ENCODE peak calls at places on chromosomes 6 and 20, in five cellular contexts. One of them, this sample, is unnamed.
A peak's percentile ranks its signal among the peaks of the same experiment; 100 is the strongest.

GRCh38 chr6:117463762-117464665 is 18.5 kb upstream of the DCBLD1 start:
- DNase-seq in A549: peak; percentile 14
- DNase-seq in ovary: no peak
- DNase-seq in IMR-90: peak; percentile 90
- DNase-seq in NB4: peak; percentile 39
- DNase-seq in this sample: no peak

GRCh38 chr6:52317841-52318581 is 33.5 kb upstream of the MCM3 start:
- DNase-seq in NB4: peak; percentile 76
- DNase-seq in IMR-90: peak; percentile 61
- DNase-seq in ovary: no peak
- DNase-seq in A549: peak; percentile 12
- DNase-seq in this sample: no peak

GRCh38 chr6:108001696-108002231 is 43.8 kb upstream of the SEC63 start:
- DNase-seq in ovary: no peak
- DNase-seq in NB4: no peak
- DNase-seq in IMR-90: no peak
- DNase-seq in A549: peak; percentile 9
- DNase-seq in this sample: no peak

GRCh38 chr20:4546786-4547185 is 174.9 kb upstream of the PRND start:
- DNase-seq in NB4: no peak
- DNase-seq in ovary: no peak
- DNase-seq in A549: peak; percentile 85
- DNase-seq in IMR-90: peak; percentile 91
- DNase-seq in this sample: no peak

GRCh38 chr6:16836186-16836981 is 75.1 kb upstream of the ATXN1 start:
- DNase-seq in ovary: no peak
- DNase-seq in NB4: no peak
- DNase-seq in IMR-90: peak; percentile 26
- DNase-seq in A549: no peak
- DNase-seq in this sample: no peak

GRCh38 chr6:130557481-130558112 is 191.8 kb downstream of the TMEM200A start:
- DNase-seq in IMR-90: no peak
- DNase-seq in ovary: no peak
- DNase-seq in A549: no peak
- DNase-seq in NB4: no peak
- DNase-seq in this sample: no peak

GRCh38 chr20:9590189-9590588 is 75.8 kb downstream of the LAMP5 start:
- DNase-seq in NB4: no peak
- DNase-seq in IMR-90: peak; percentile 77
- DNase-seq in A549: peak; percentile 69
- DNase-seq in ovary: no peak
- DNase-seq in this sample: no peak

GRCh38 chr6:106844930-106845329 is 129.6 kb downstream of the CD24 start:
- DNase-seq in IMR-90: no peak
- DNase-seq in ovary: no peak
- DNase-seq in NB4: no peak
- DNase-seq in A549: no peak
- DNase-seq in this sample: no peak

GRCh38 chr6:10409766-10410209 is 5.1 kb downstream of the TFAP2A start:
- DNase-seq in ovary: no peak
- DNase-seq in A549: no peak
- DNase-seq in NB4: peak; percentile 47
- DNase-seq in IMR-90: no peak
- DNase-seq in this sample: no peak

GRCh38 chr6:91505199-91505598 is 918.3 kb upstream of the MAP3K7 start:
- DNase-seq in IMR-90: no peak
- DNase-seq in ovary: no peak
- DNase-seq in NB4: no peak
- DNase-seq in A549: no peak
- DNase-seq in this sample: no peak

GRCh38 chr6:6785163-6785521 is 196.6 kb downstream of the LY86 start:
- DNase-seq in ovary: no peak
- DNase-seq in A549: no peak
- DNase-seq in IMR-90: no peak
- DNase-seq in NB4: no peak
- DNase-seq in this sample: no peak

DNA sequence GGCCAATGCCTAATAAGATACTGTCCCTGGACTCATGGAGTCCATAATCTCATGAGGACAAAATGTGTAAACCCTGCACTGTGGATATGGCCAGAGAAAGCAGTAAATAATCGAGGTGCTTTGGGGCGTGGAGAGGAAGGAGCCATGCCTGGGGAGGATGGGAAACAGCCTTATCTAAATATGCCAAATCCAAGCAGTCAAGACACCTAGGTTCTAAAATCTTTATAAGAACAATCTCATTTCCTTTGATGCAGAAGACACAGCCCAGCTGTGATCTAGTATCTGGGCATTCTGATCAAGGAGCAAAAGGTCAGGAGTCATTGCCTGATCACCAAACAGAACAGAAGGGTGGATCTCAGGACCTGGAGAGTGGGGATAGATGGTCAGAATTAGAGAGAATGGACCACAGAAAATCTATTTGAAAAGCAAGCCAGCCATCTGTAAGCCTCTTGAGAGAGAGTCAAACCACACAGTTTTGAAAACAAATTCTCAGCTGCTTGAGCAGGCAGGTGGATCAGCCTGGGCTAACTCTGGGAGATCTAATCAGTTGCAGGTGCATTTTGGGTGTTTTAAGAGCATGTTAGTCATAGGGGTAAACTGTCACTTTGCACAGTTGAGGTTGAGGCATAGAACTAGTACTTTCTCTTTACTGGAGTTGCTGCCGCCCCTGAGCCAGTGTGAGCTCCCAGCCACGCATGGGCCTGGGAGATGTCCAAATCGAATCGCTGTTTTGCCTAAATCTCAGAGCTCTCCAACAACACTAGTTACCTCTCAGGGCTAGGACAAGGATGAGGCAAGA is 130.8 kb upstream of the TNFAIP3 start:
- DNase-seq in ovary: no peak
- DNase-seq in IMR-90: no peak
- DNase-seq in NB4: peak; percentile 54
- DNase-seq in A549: no peak
- DNase-seq in this sample: no peak
- TF ChIP-seq POLR2A in ovary: no peak
- TF ChIP-seq POLR2A in IMR-90: no peak
- TF ChIP-seq POLR2A in NB4: no peak
- TF ChIP-seq POLR2A in A549: no peak
- TF ChIP-seq POLR2A in this sample: no peak

DNA sequence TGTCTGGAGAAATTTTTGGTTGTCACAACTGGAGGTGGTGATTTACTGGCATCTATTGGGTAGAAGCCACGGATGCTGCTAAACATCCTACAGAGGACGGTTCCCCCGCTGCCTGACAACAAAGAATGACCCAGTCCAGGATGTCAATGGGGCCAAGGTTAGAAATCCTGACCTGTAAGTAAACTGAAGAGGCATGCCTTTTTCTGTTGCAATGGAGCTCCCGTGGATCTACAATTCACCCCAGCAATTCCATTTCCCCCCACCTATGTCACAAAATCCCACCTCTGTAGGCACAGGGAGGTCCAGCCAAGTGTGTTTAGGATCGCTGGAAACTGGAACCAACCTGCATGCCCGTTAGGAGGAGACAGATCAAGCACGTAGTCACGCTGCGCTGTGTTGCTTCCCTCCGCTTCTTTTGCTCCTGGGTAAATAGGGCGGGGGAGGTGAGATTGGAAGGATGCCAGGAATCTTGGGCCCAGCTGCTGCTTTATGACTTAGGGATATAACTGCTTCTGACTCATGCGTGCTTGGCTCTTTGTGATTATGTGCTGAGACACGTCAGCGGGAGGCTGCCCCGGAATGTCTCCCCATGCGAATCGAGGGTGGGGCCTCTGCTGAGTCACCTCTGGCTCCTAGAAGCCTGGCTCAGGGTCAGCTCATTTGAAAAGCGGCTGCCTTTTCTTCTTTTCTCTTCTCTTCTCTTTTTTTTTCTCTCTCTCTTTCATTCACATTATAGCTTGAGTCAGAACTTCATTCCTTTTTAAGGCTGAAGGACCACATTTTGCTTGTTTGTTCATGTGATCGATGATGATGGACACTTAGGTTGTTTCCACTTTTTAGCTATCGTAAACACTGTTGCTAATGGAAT is 12.4 kb upstream of the PEDS1 start:
- DNase-seq in ovary: peak; percentile 96
- DNase-seq in A549: peak; percentile 100
- DNase-seq in NB4: peak; percentile 96
- DNase-seq in IMR-90: peak; percentile 100
- DNase-seq in this sample: peak; percentile 95
- TF ChIP-seq CTCF in ovary: no peak
- TF ChIP-seq CTCF in A549: no peak
- TF ChIP-seq CTCF in NB4: no peak
- TF ChIP-seq CTCF in IMR-90: no peak
- TF ChIP-seq CTCF in this sample: no peak

GRCh38 chr6:136426627-136427377 is 123.4 kb downstream of the MAP7 start:
- DNase-seq in ovary: no peak
- DNase-seq in A549: no peak
- DNase-seq in IMR-90: no peak
- DNase-seq in NB4: peak; percentile 97
- DNase-seq in this sample: no peak
- TF ChIP-seq POLR2A in ovary: no peak
- TF ChIP-seq POLR2A in A549: no peak
- TF ChIP-seq POLR2A in IMR-90: no peak
- TF ChIP-seq POLR2A in NB4: no peak
- TF ChIP-seq POLR2A in this sample: no peak

GRCh38 chr6:81465859-81466258 is 286.6 kb downstream of the TENT5A start:
- DNase-seq in A549: peak; percentile 10
- DNase-seq in NB4: peak; percentile 31
- DNase-seq in ovary: no peak
- DNase-seq in IMR-90: peak; percentile 24
- DNase-seq in this sample: no peak
- TF ChIP-seq CTCF in A549: peak; percentile 12
- TF ChIP-seq CTCF in NB4: peak; percentile 52
- TF ChIP-seq CTCF in ovary: no peak
- TF ChIP-seq CTCF in IMR-90: peak; percentile 55
- TF ChIP-seq CTCF in this sample: peak; percentile 69

GRCh38 chr6:35725721-35726438 is 11.0 kb upstream of the ARMC12 start:
- DNase-seq in ovary: peak; percentile 73
- DNase-seq in NB4: peak; percentile 85
- DNase-seq in IMR-90: no peak
- DNase-seq in A549: peak; percentile 36
- DNase-seq in this sample: peak; percentile 69
- TF ChIP-seq POLR2A in ovary: peak; percentile 6
- TF ChIP-seq POLR2A in NB4: no peak
- TF ChIP-seq POLR2A in IMR-90: no peak
- TF ChIP-seq POLR2A in A549: no peak
- TF ChIP-seq POLR2A in this sample: peak; percentile 43

DNA sequence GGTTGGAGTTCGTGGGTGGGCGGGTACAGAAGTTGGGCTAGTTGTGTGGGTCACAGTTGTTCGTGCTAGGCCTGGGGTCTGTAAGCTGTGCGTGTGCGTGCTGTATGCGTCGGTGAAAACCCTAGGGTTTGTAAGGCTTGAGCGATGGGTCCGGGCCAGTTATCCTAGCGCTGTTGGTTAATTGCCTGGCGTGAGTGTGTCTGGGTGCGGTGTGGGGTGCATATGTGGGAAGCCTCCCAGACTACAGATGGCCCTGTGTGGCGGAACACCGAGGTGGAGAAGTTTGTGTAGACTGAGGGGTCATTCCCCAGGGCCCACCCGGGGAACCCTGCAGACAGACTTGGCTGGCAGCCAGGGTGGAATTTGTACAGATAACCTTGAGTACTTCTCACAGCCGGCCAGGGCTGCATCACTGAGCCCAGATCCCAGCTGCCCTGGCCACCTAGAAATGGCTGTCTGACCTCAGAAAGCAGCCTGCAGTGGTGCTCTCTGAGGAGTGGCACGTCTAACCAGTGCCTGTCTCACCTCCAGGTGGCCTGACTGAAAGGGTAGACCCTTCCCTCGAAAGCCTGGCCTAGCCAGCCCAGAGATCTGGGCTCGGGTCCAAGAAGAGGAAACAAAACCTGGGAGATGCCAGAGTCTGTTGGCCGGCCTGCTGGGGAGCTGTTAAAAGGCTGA is 1.8 kb downstream of the TGIF2 start:
- DNase-seq in IMR-90: peak; percentile 54
- DNase-seq in ovary: peak; percentile 85
- DNase-seq in NB4: peak; percentile 66
- DNase-seq in A549: peak; percentile 35
- DNase-seq in this sample: peak; percentile 55
- TF ChIP-seq CTCF in IMR-90: no peak
- TF ChIP-seq CTCF in ovary: no peak
- TF ChIP-seq CTCF in NB4: no peak
- TF ChIP-seq CTCF in A549: no peak
- TF ChIP-seq CTCF in this sample: no peak

GRCh38 chr6:122399348-122400120 is at the start of gene HSF2:
- DNase-seq in ovary: peak; percentile 96
- DNase-seq in A549: peak; percentile 96
- DNase-seq in IMR-90: peak; percentile 99
- DNase-seq in NB4: peak; percentile 99
- DNase-seq in this sample: peak; percentile 96
- TF ChIP-seq POLR2A in ovary: peak; percentile 46
- TF ChIP-seq POLR2A in A549: peak; percentile 34
- TF ChIP-seq POLR2A in IMR-90: peak; percentile 68
- TF ChIP-seq POLR2A in NB4: peak; percentile 51
- TF ChIP-seq POLR2A in this sample: no peak

GRCh38 chr6:138987299-138987642 is 782 bp downstream of the REPS1 start:
- DNase-seq in ovary: no peak
- DNase-seq in A549: no peak
- DNase-seq in NB4: no peak
- DNase-seq in IMR-90: no peak
- DNase-seq in this sample: peak; percentile 65

GRCh38 chr6:138987643-138988468 is at the start of gene REPS1:
- DNase-seq in IMR-90: peak; percentile 82
- DNase-seq in A549: peak; percentile 86
- DNase-seq in NB4: peak; percentile 95
- DNase-seq in ovary: peak; percentile 95
- DNase-seq in this sample: peak; percentile 94

GRCh38 chr6:138989098-138989983 is 1.3 kb upstream of the REPS1 start:
- DNase-seq in A549: no peak
- DNase-seq in ovary: no peak
- DNase-seq in IMR-90: no peak
- DNase-seq in NB4: no peak
- DNase-seq in this sample: no peak

GRCh38 chr6:138986578-138986977 is 1.5 kb downstream of the REPS1 start:
- DNase-seq in A549: no peak
- DNase-seq in IMR-90: peak; percentile 60
- DNase-seq in ovary: no peak
- DNase-seq in NB4: peak; percentile 42
- DNase-seq in this sample: no peak

DNA sequence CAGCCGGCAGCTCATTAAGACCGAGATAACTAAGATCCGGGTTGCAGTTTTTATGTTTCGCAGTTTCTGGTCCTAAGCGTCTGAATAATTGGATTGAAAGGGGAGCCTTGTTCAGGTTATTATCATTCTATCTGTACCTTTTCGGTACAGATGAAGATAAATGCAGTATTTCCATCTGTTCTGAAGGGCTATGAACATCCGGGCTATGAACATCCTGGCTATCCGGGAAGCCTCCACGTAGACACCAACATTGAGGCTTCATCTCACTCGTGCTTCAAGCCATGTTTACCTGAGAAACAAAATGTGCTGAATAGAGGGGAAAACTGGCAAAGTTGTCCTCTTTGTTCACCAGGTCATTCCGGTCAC is 399 bp upstream of the REPS1 start:
- DNase-seq in A549: peak; percentile 23
- DNase-seq in ovary: no peak
- DNase-seq in NB4: no peak
- DNase-seq in IMR-90: peak; percentile 4
- DNase-seq in this sample: no peak
- TF ChIP-seq CTCF in A549: no peak
- TF ChIP-seq CTCF in ovary: no peak
- TF ChIP-seq CTCF in NB4: no peak
- TF ChIP-seq CTCF in IMR-90: no peak
- TF ChIP-seq CTCF in this sample: no peak

This sample was measured in right lobe of liver.